ENCODE peak calls at places on chromosome 4, in six cellular contexts. I is K562, J is SK-N-SH, N is GM12878, B is H1, Q is HCT116. P is an unnamed sample.

GRCh38 chr4:168139336-168139735 is 47.0 kb downstream of the ANXA10 start:
- DNase-seq in Q (no peak), I (no peak), N (no peak), J (no peak), B (no peak), P (no peak)

GRCh38 chr4:85970535-85970934 is 389.3 kb downstream of the MAPK10 start:
- DNase-seq in J (no peak), I (no peak), Q (no peak), B (no peak), N (no peak), P (no peak)

GRCh38 chr4:151304226-151304625 is 21.2 kb downstream of the SH3D19 start:
- DNase-seq in I (no peak), N (no peak), Q (no peak), B (no peak), J (no peak), P (no peak)

GRCh38 chr4:176443117-176443516 is 123.4 kb downstream of the SPCS3 start:
- DNase-seq in B (no peak), I (no peak), N (no peak), Q (peak), J (no peak), P (no peak)

GRCh38 chr4:48930654-48931053 is 24.1 kb upstream of the OCIAD2 start:
- DNase-seq in Q (no peak), J (no peak), N (no peak), I (peak), B (no peak), P (no peak)

GRCh38 chr4:79049840-79050520 is 110.7 kb upstream of the PAQR3 start:
- DNase-seq in J (peak), I (no peak), Q (no peak), B (no peak), N (no peak), P (no peak)

GRCh38 chr4:16289872-16290554 is 63.7 kb upstream of the TAPT1 start:
- DNase-seq in N (no peak), Q (peak), J (peak), I (peak), B (no peak), P (peak)

GRCh38 chr4:124337874-124338273 is 374.7 kb downstream of the ANKRD50 start:
- DNase-seq in N (no peak), J (peak), I (peak), Q (no peak), B (no peak), P (no peak)

GRCh38 chr4:170109586-170110289 is 20.0 kb upstream of the AADAT start:
- DNase-seq in N (no peak), J (no peak), B (no peak), I (no peak), Q (no peak), P (no peak)

GRCh38 chr4:5845035-5845905 is 47.6 kb downstream of the CRMP1 start:
- DNase-seq in B (no peak), I (no peak), J (no peak), N (no peak), Q (no peak), P (no peak)

DNA sequence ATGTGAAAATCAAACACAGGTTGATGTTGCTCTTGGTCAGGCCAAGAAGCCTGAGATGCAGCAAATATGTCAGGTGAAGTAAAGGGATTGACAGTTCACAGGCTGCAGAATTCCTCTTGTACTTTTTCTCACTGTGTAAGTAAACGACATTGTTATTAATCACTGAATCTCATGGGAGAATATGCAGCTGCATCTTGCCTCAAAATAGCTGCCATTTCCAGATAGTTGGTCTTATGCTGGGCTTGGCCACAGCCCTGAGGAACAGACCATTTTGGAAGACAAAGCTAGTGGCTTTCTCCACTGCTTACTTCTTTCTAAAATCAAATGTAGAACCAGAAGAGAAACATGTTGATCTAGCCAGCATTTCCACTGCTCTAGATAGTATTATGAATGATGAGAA is 403.4 kb upstream of the NR3C2 start:
- DNase-seq in B (no peak), Q (no peak), N (no peak), I (no peak), J (no peak), P (no peak)
- TF ChIP-seq JUND in B (no peak), Q (no peak), N (no peak), I (no peak), J (no peak), P (no peak)

GRCh38 chr4:71110499-71110898 is 117.0 kb downstream of the DCK start:
- DNase-seq in J (no peak), N (no peak), Q (no peak), I (no peak), B (no peak), P (no peak)

GRCh38 chr4:71107732-71108131 is 114.3 kb downstream of the DCK start:
- DNase-seq in Q (no peak), I (no peak), J (no peak), B (no peak), N (no peak), P (no peak)

DNA sequence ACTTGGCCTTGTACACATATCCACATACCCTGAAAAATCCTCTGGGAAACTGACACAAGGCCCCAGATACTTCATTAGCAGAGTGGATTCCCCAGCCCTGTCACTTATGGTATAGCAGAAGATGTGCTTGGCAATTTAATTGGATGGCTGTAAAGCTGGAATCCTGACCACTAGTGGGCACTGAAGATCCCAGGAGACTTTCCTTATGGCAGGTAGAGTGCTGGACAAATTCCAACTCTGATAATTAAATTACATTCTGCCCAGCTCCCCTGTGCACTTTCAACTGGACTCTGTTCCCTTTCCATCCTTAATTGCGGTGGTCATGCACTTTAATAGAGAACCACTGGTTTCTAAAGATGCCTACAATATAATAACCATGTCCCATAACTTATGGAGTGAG is 119.8 kb downstream of the DCK start:
- DNase-seq in Q (peak), I (peak), J (no peak), N (no peak), B (no peak), P (peak)
- TF ChIP-seq JUND in Q (no peak), I (no peak), J (no peak), N (no peak), B (no peak), P (no peak)

DNA sequence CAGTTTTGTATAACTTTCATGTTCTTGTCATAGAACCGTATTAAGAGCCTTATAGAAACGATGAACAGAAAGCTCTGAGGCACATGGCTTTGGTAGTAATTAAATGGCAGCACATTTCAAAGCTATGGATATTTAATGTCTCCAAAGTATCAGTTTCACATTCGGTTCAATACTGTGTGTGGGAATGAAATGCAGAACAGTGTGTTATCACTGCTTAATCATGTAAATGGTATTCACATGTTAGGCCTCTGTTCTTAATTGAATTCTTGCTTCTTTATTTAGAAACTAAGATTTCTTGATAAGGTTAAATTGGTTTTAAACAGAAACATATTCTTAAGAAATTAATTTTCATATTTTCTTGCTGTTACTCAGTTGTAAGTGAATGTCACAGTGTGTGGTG is 701.0 kb upstream of the PITX2 start:
- DNase-seq in J (no peak), I (no peak), B (no peak), N (no peak), Q (no peak), P (no peak)
- TF ChIP-seq JUND in J (no peak), I (no peak), B (no peak), N (no peak), Q (no peak), P (no peak)

DNA sequence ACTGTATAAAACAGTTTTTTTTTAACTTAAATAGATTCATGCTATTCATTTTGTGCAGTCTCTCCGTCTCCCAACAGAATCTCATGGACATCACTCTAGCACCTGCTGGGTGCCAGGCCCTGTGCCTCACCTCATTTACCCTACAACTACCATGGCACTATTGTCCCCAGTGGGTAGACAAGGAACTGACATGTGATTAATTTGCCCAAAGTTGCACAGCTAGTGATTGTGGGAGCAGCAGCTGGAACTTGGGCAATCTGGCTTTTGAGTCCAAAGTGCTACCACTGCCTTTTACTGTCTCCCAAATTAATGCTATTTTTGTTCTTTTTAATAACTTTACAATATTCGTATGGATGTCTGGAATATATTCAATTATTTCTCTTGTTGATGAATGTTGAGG is 11.2 kb upstream of the PGRMC2 start:
- DNase-seq in N (no peak), J (no peak), B (no peak), I (no peak), Q (no peak), P (peak)
- TF ChIP-seq JUND in N (no peak), J (no peak), B (no peak), I (no peak), Q (no peak), P (no peak)

GRCh38 chr4:43457866-43458265 is 565.4 kb downstream of the GRXCR1 start:
- DNase-seq in I (no peak), J (no peak), B (no peak), N (no peak), Q (no peak), P (no peak)
- TF ChIP-seq JUND in I (no peak), J (no peak), B (no peak), N (no peak), Q (no peak), P (no peak)

GRCh38 chr4:54100607-54101189 is 735 bp downstream of the GSX2 start:
- DNase-seq in I (no peak), Q (no peak), J (peak), N (no peak), B (no peak), P (no peak)
- TF ChIP-seq JUND in I (no peak), Q (no peak), J (no peak), N (no peak), B (no peak), P (no peak)

P was measured in T47D.